ENCODE peak calls at places on chromosomes 16 and 17, in seven cellular contexts. R, L, Y, P, A, T and K are unnamed samples.

GRCh38 chr17:4735825-4736651 is 3.6 kb upstream of the ZMYND15 start:
- DNase-seq in R (no peak), L (no peak), Y (no peak), P (no peak), A (no peak), T (no peak), K (no peak)

GRCh38 chr16:64428463-64428862 is 693.4 kb downstream of the CDH11 start:
- DNase-seq in R (no peak), L (no peak), Y (no peak), P (peak), A (peak), T (no peak), K (no peak)

GRCh38 chr17:15289285-15290185 is 24.4 kb upstream of the PMP22 start:
- DNase-seq in R (no peak), L (no peak), Y (no peak), P (no peak), A (peak), T (no peak), K (no peak)

GRCh38 chr17:15954222-15954621 is 9.3 kb downstream of the ADORA2B start:
- DNase-seq in R (peak), L (no peak), Y (peak), P (peak), A (peak), T (no peak), K (no peak)

GRCh38 chr17:28807925-28808641 is 34.5 kb downstream of the FAM222B start:
- DNase-seq in R (peak), L (no peak), Y (peak), P (peak), A (peak), T (no peak), K (no peak)

GRCh38 chr16:73058616-73059409 is 10.9 kb upstream of the ZFHX3 start:
- DNase-seq in R (peak), L (peak), Y (no peak), P (no peak), A (no peak), T (peak), K (no peak)

GRCh38 chr17:4125552-4125951 is 17.3 kb downstream of the ZZEF1 start:
- DNase-seq in R (no peak), L (no peak), Y (no peak), P (no peak), A (no peak), T (no peak), K (no peak)

GRCh38 chr17:40363480-40363838 is 1.1 kb downstream of the GJD3 start:
- DNase-seq in R (no peak), L (peak), Y (no peak), P (no peak), A (peak), T (peak), K (no peak)

GRCh38 chr17:17778308-17779014 is 58.3 kb downstream of the SREBF1 start:
- DNase-seq in R (no peak), L (no peak), Y (no peak), P (peak), A (peak), T (peak), K (no peak)

GRCh38 chr16:4701791-4702465 is 8.6 kb downstream of the NUDT16L1 start:
- DNase-seq in R (no peak), L (no peak), Y (no peak), P (no peak), A (no peak), T (no peak), K (no peak)

GRCh38 chr17:17346428-17347233 is 43.5 kb downstream of the NT5M start:
- DNase-seq in R (no peak), L (no peak), Y (no peak), P (no peak), A (no peak), T (no peak), K (no peak)

GRCh38 chr17:63295839-63296590 is 150.1 kb downstream of the CYB561 start:
- DNase-seq in R (no peak), L (no peak), Y (no peak), P (no peak), A (no peak), T (no peak), K (peak)

GRCh38 chr16:22375117-22375962 is 921 bp upstream of the CDR2 start:
- DNase-seq in R (no peak), L (peak), Y (no peak), P (no peak), A (no peak), T (no peak), K (no peak)

GRCh38 chr16:50282010-50282538 is 15.7 kb downstream of the ADCY7 start:
- DNase-seq in R (no peak), L (no peak), Y (no peak), P (no peak), A (peak), T (peak), K (peak)
- H3K4me3 ChIP-seq in R (no peak), L (peak), Y (no peak), P (no peak), A (no peak), T (no peak), K (peak)

GRCh38 chr16:559411-560207 is 585 bp upstream of the PRR35 start:
- DNase-seq in R (no peak), L (no peak), Y (no peak), P (no peak), A (no peak), T (no peak), K (no peak)
- H3K4me3 ChIP-seq in R (no peak), L (no peak), Y (no peak), P (no peak), A (no peak), T (no peak), K (no peak)

DNA sequence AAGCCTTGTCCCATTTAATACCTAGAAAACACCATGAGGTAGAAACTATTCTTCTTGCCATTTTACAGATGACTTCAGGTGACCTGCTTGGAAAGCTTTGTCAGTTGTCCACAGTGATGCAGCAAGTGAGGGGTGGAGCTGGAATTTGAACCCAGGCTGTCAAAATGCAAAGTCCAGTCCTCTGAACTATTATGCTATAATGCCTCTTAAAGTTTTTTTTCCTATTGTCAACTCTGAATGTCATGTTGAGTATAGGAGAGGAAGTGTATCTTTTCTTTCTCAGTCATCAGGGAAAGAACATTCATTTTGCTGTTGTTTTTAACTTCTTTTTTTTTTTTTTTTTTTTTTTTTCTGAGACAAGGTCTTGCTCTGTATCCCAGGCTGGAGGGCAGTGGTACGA is 525.6 kb downstream of the XYLT1 start:
- DNase-seq in R (no peak), L (peak), Y (no peak), P (no peak), A (no peak), T (no peak), K (no peak)
- H3K4me3 ChIP-seq in R (no peak), L (no peak), Y (no peak), P (no peak), A (no peak), T (no peak), K (no peak)

DNA sequence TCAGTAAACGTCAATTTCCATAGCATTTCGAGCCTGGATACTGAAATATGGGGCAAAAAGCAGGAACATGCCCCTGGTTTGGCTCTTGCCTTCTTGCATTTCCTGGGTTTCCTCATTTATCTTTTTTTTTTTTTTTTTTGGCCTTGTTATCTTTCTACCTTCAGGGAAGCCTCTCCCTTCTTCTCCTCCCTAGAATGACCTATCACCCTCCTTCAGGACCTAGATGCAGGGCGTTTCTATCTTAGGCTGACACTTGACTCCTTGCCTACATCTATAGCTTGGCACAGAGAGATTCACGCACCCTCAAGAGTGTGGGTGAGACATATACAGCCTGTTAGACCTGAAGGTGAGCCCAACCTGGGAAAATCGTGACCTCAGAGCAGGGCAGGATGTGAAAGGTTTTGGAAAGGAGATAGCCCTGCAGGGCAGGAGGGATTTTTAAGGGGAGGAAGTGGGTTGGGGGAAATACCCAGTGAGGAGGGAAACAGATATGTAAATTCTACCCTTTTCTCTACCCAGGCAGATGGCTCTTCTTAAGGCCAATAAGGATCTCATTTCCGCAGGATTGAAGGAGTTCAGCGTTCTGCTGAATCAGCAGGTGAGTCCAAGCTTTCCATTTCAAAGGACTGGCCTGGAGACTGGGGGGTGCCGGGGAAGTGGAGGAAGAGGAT is at the start of gene AHSP:
- DNase-seq in R (no peak), L (no peak), Y (no peak), P (no peak), A (no peak), T (no peak), K (no peak)
- H3K4me3 ChIP-seq in R (no peak), L (no peak), Y (peak), P (peak), A (no peak), T (no peak), K (no peak)